ENCODE peak calls at places on chromosomes 3 and 15, in eight cellular contexts. V is RCC 7860, G is amygdala, M is A549, Y is SW 1271, C is brain microvascular endothelial cell, Q is NCI-H1092, N is SK-N-SH. O is an unnamed sample.

GRCh38 chr3:193039058-193039457 is 121.4 kb upstream of the MB21D2 start:
- DNase-seq in Y (no peak), V (no peak), C (no peak), G (no peak), N (no peak), Q (no peak), M (no peak), O (no peak)

GRCh38 chr15:81473177-81473576 is 99.2 kb upstream of the TMC3 start:
- DNase-seq in M (no peak), Q (no peak), V (no peak), N (no peak), C (no peak), Y (no peak), G (no peak), O (no peak)

GRCh38 chr15:68599560-68600071 is 20.8 kb downstream of the CORO2B start:
- DNase-seq in Q (no peak), Y (no peak), N (peak; percentile 91), G (peak; percentile 52), M (no peak), V (no peak), C (peak; percentile 71), O (peak; percentile 88)

GRCh38 chr3:157767602-157768001 is 264.4 kb upstream of the VEPH1 start:
- DNase-seq in N (no peak), Q (no peak), C (no peak), G (no peak), V (no peak), M (no peak), Y (no peak), O (no peak)

GRCh38 chr15:67520976-67521769 is at the start of gene C15orf61:
- DNase-seq in Q (peak; percentile 69), M (peak; percentile 97), N (peak; percentile 97), G (peak; percentile 62), V (peak; percentile 58), C (peak; percentile 50), Y (peak; percentile 73), O (no peak)

GRCh38 chr15:36589971-36590370 is 10.5 kb downstream of the CDIN1 start:
- DNase-seq in Q (no peak), M (no peak), Y (no peak), N (no peak), C (peak; percentile 66), V (no peak), G (no peak), O (no peak)

GRCh38 chr3:170585008-170585936 is 603 bp downstream of the SLC7A14 start:
- DNase-seq in N (peak; percentile 82), G (no peak), C (no peak), Y (no peak), V (no peak), M (no peak), Q (peak; percentile 33), O (peak; percentile 6)

GRCh38 chr3:58566398-58567250 is 10.6 kb downstream of the FAM107A start:
- DNase-seq in Y (no peak), G (no peak), Q (no peak), C (no peak), V (no peak), M (no peak), N (no peak), O (no peak)

GRCh38 chr3:95334461-95334860 is 1271.6 kb downstream of the NSUN3 start:
- DNase-seq in Y (no peak), M (no peak), G (no peak), N (no peak), Q (no peak), V (no peak), C (no peak), O (no peak)

GRCh38 chr15:63917588-63918316 is 84.0 kb upstream of the HERC1 start:
- DNase-seq in Q (no peak), M (no peak), N (no peak), V (no peak), G (no peak), Y (no peak), C (no peak), O (no peak)

GRCh38 chr15:74541494-74542191 is 623 bp downstream of the ARID3B start:
- DNase-seq in G (no peak), C (peak; percentile 49), M (no peak), Y (no peak), N (peak; percentile 68), Q (no peak), V (peak; percentile 74), O (peak; percentile 56)

GRCh38 chr3:71450162-71450561 is 133.4 kb downstream of the FOXP1 start:
- DNase-seq in M (no peak), V (no peak), G (no peak), Y (no peak), C (no peak), N (no peak), Q (no peak), O (no peak)

GRCh38 chr15:63283126-63283525 is 5.7 kb downstream of the APH1B start:
- DNase-seq in Y (no peak), N (no peak), M (no peak), V (no peak), Q (no peak), C (no peak), G (no peak), O (no peak)

GRCh38 chr3:105606052-105606451 is 239.3 kb downstream of the ALCAM start:
- DNase-seq in N (no peak), Q (no peak), V (no peak), M (no peak), G (no peak), C (peak; percentile 13), Y (no peak), O (no peak)

GRCh38 chr3:75001330-75001729 is 386.9 kb upstream of the CNTN3 start:
- DNase-seq in C (no peak), M (no peak), V (no peak), N (peak; percentile 47), Y (no peak), G (no peak), Q (no peak), O (no peak)

GRCh38 chr15:77107531-77108355 is 36.8 kb upstream of the TSPAN3 start:
- DNase-seq in C (peak; percentile 67), N (peak; percentile 72), M (peak; percentile 60), V (peak; percentile 13), Q (peak; percentile 10), Y (no peak), G (peak; percentile 11), O (peak; percentile 70)

GRCh38 chr3:46693897-46694235 is 387 bp upstream of the ALS2CL start:
- DNase-seq in C (no peak), M (no peak), V (no peak), Q (no peak), Y (no peak), G (no peak), N (no peak), O (no peak)

GRCh38 chr15:74954515-74954914 is 2.1 kb downstream of the RPP25 start:
- DNase-seq in N (peak; percentile 79), V (no peak), C (peak; percentile 89), Q (no peak), Y (no peak), G (no peak), M (no peak), O (no peak)

GRCh38 chr15:63909819-63910437 is 76.2 kb upstream of the HERC1 start:
- DNase-seq in V (no peak), Q (no peak), G (no peak), N (peak; percentile 64), Y (no peak), M (no peak), C (peak; percentile 74), O (no peak)

GRCh38 chr3:95923496-95924210 is 890.7 kb upstream of the EPHA6 start:
- DNase-seq in G (no peak), Y (no peak), C (peak; percentile 83), M (no peak), V (peak; percentile 89), Q (no peak), N (no peak), O (no peak)

GRCh38 chr3:98848108-98848507 is 53.4 kb downstream of the DCBLD2 start:
- DNase-seq in Q (no peak), M (no peak), G (no peak), N (no peak), Y (no peak), C (no peak), V (no peak), O (no peak)

GRCh38 chr3:141308588-141309218 is 59.6 kb upstream of the ZBTB38 start:
- DNase-seq in V (peak; percentile 42), C (peak; percentile 39), Y (peak; percentile 13), Q (peak; percentile 43), G (no peak), N (peak; percentile 33), M (peak; percentile 88), O (peak; percentile 38)

GRCh38 chr3:127560051-127560787 is 30.3 kb downstream of the TPRA1 start:
- DNase-seq in C (no peak), N (no peak), Y (no peak), V (no peak), Q (no peak), G (no peak), M (no peak), O (no peak)

GRCh38 chr3:128281461-128282367 is 128.4 kb downstream of the EEFSEC start:
- DNase-seq in Q (no peak), G (no peak), M (no peak), N (no peak), V (no peak), C (no peak), Y (no peak), O (no peak)

GRCh38 chr3:57826286-57826951 is 70.3 kb downstream of the SLMAP start:
- DNase-seq in Q (no peak), G (no peak), Y (no peak), M (no peak), V (no peak), C (no peak), N (no peak), O (no peak)

GRCh38 chr15:67149859-67150824 is 84.7 kb downstream of the SMAD3 start:
- DNase-seq in G (no peak), C (peak; percentile 98), N (no peak), Y (peak; percentile 98), Q (no peak), V (peak; percentile 99), M (peak; percentile 97), O (peak; percentile 80)

GRCh38 chr3:43161684-43162512 is 56.0 kb upstream of the POMGNT2 start:
- DNase-seq in N (peak; percentile 47), M (no peak), V (no peak), G (no peak), Q (no peak), Y (no peak), C (peak; percentile 42), O (peak; percentile 54)

GRCh38 chr15:60548101-60548500 is 69.2 kb upstream of the ICE2 start:
- DNase-seq in V (no peak), C (no peak), Y (no peak), Q (no peak), G (no peak), M (no peak), N (no peak), O (no peak)

GRCh38 chr15:64930778-64931240 is 19.1 kb downstream of the ANKDD1A start:
- DNase-seq in Q (no peak), C (peak; percentile 62), V (no peak), N (no peak), G (no peak), Y (no peak), M (no peak), O (no peak)

GRCh38 chr3:170414202-170414663 is 4.4 kb upstream of the CLDN11 start:
- DNase-seq in Q (peak; percentile 20), M (peak; percentile 49), C (peak; percentile 76), V (peak; percentile 52), G (no peak), Y (peak; percentile 9), N (peak; percentile 71), O (peak; percentile 56)

O was measured in NT2/D1.